ENCODE peak calls at places on chromosome 2, in four cellular contexts. One of them, this sample, is unnamed.

GRCh38 chr2:20141056-20141762 is 83.7 kb downstream of the SDC1 start:
- DNase-seq in Calu3: peak
- DNase-seq in body of pancreas: peak
- DNase-seq in Panc1: peak
- DNase-seq in this sample: no peak

GRCh38 chr2:181673178-181673577 is 7.1 kb downstream of the NEUROD1 start:
- DNase-seq in Calu3: no peak
- DNase-seq in body of pancreas: no peak
- DNase-seq in Panc1: no peak
- DNase-seq in this sample: no peak

GRCh38 chr2:128280901-128281321 is 37.8 kb downstream of the HS6ST1 start:
- DNase-seq in Calu3: no peak
- DNase-seq in body of pancreas: peak
- DNase-seq in Panc1: no peak
- DNase-seq in this sample: no peak

GRCh38 chr2:151338115-151338514 is 19.3 kb upstream of the TNFAIP6 start:
- DNase-seq in Calu3: no peak
- DNase-seq in body of pancreas: no peak
- DNase-seq in Panc1: no peak
- DNase-seq in this sample: no peak

GRCh38 chr2:26299488-26300092 is 46.4 kb upstream of the SELENOI start:
- DNase-seq in Calu3: peak
- DNase-seq in body of pancreas: peak
- DNase-seq in Panc1: no peak
- DNase-seq in this sample: peak

GRCh38 chr2:179588486-179589145 is 272.8 kb downstream of the ZNF385B start:
- DNase-seq in Calu3: no peak
- DNase-seq in body of pancreas: no peak
- DNase-seq in Panc1: no peak
- DNase-seq in this sample: no peak

GRCh38 chr2:240519396-240520142 is 38.2 kb downstream of the ANKMY1 start:
- DNase-seq in Calu3: no peak
- DNase-seq in body of pancreas: no peak
- DNase-seq in Panc1: no peak
- DNase-seq in this sample: no peak

GRCh38 chr2:143169105-143169504 is 39.9 kb downstream of the ARHGAP15 start:
- DNase-seq in Calu3: no peak
- DNase-seq in body of pancreas: no peak
- DNase-seq in Panc1: no peak
- DNase-seq in this sample: no peak

GRCh38 chr2:241153616-241154015 is 3.3 kb downstream of the PPP1R7 start:
- DNase-seq in Calu3: no peak
- DNase-seq in body of pancreas: no peak
- DNase-seq in Panc1: no peak
- DNase-seq in this sample: no peak

GRCh38 chr2:105977212-105977611 is 216.9 kb downstream of the UXS1 start:
- DNase-seq in Calu3: peak
- DNase-seq in body of pancreas: no peak
- DNase-seq in Panc1: no peak
- DNase-seq in this sample: no peak

DNA sequence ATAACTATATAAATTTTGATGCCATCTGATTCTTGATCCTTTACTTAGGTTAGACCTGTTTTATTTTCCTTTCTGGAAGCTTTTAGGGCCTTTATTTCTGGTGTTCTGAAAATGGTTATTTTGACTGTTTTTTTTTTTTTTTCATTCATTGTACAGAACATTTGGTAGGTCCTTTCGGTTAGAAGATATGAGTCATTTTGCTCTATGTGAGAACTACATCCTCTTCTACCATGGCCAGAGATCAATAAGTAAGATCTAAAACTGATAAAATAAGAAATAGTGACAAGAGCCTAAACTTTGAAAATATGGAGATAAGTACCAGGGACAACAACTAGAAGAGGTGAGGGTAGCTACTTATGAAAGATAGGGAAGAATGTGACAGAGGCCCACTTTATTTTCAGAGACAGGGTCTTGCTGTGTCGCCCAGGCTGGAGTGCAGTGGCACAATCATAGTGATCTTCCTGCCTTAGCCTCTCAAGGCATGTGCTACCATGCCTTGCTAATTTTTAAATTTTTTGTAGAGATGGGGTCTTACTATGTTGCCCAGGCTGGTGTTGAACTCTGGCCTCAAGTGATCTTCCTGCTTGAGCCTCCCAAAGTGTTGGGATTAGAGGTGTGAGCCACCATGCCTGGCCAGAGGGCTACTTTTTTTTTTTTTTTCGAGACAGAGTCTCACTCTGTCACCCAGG is 66.5 kb downstream of the EIF2AK3 start:
- DNase-seq in Calu3: no peak
- DNase-seq in body of pancreas: no peak
- DNase-seq in Panc1: no peak
- DNase-seq in this sample: no peak
- TF ChIP-seq CTCF in Calu3: no peak
- TF ChIP-seq CTCF in body of pancreas: no peak
- TF ChIP-seq CTCF in Panc1: no peak
- TF ChIP-seq CTCF in this sample: no peak

GRCh38 chr2:234033174-234033573 is 17.3 kb upstream of the SPP2 start:
- DNase-seq in Calu3: no peak
- DNase-seq in body of pancreas: no peak
- DNase-seq in Panc1: no peak
- DNase-seq in this sample: no peak
- TF ChIP-seq CTCF in Calu3: no peak
- TF ChIP-seq CTCF in body of pancreas: no peak
- TF ChIP-seq CTCF in Panc1: no peak
- TF ChIP-seq CTCF in this sample: no peak

GRCh38 chr2:237723613-237724012 is 75.0 kb upstream of the RBM44 start:
- DNase-seq in Calu3: peak
- DNase-seq in body of pancreas: no peak
- DNase-seq in Panc1: no peak
- DNase-seq in this sample: peak
- TF ChIP-seq CTCF in Calu3: no peak
- TF ChIP-seq CTCF in body of pancreas: no peak
- TF ChIP-seq CTCF in Panc1: no peak
- TF ChIP-seq CTCF in this sample: no peak

DNA sequence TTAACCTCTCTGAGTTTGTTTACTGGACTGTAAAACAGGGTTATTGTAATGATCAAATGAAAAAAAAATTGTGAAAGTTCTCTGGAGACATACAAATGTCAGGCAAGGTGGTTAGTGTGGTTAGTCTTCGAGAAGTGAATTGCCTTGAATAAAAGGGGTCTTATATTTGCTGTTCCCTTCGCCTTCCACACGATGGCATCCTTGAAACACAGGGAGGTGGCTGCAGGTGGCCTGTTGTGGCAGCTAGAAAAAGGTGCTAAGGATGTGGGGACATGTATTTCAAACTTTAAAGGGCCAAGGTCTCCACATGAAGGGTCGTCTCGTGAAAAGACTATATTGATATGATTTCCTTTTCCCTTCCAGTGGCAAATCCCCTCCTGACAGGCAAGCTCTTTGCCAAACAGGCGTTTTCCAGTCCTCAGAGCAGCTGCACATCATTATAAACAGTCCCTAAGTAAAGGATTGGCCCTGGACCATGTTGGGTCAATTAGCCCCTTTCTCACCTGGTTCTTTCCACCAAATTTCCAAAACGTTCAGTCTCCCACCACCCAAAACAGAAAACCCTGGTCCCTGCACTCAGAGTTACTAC is 68.5 kb downstream of the COPS8 start:
- DNase-seq in Calu3: peak
- DNase-seq in body of pancreas: peak
- DNase-seq in Panc1: no peak
- DNase-seq in this sample: peak
- TF ChIP-seq CTCF in Calu3: peak
- TF ChIP-seq CTCF in body of pancreas: peak
- TF ChIP-seq CTCF in Panc1: peak
- TF ChIP-seq CTCF in this sample: peak